ENCODE peak calls at places on chromosome 19, in six cellular contexts. V, R, E, I, B and L are unnamed samples.

GRCh38 chr19:44050740-44051653 is 839 bp upstream of the ZNF223 start:
- DNase-seq in V (no peak), R (peak), E (no peak), I (no peak), B (peak), L (no peak)

GRCh38 chr19:19043881-19044280 is 10.5 kb downstream of the ARMC6 start:
- DNase-seq in V (no peak), R (no peak), E (no peak), I (no peak), B (no peak), L (no peak)

GRCh38 chr19:38974599-38975213 is 836 bp downstream of the FBXO17 start:
- DNase-seq in V (no peak), R (no peak), E (no peak), I (no peak), B (no peak), L (no peak)

GRCh38 chr19:37933965-37934364 is 27.0 kb downstream of the SIPA1L3 start:
- DNase-seq in V (no peak), R (no peak), E (peak), I (peak), B (peak), L (no peak)

GRCh38 chr19:4058696-4059492 is 7.8 kb downstream of the ZBTB7A start:
- DNase-seq in V (no peak), R (no peak), E (no peak), I (no peak), B (no peak), L (no peak)

GRCh38 chr19:2171349-2172145 is 7.8 kb downstream of the DOT1L start:
- DNase-seq in V (no peak), R (peak), E (peak), I (no peak), B (no peak), L (no peak)

GRCh38 chr19:32555786-32556185 is 25.2 kb upstream of the PDCD5 start:
- DNase-seq in V (no peak), R (no peak), E (no peak), I (no peak), B (no peak), L (no peak)

GRCh38 chr19:1264801-1265610 is 4.1 kb upstream of the CIRBP start:
- DNase-seq in V (no peak), R (no peak), E (peak), I (peak), B (peak), L (peak)

GRCh38 chr19:12660980-12661379 is 5.6 kb downstream of the MAN2B1 start:
- DNase-seq in V (no peak), R (no peak), E (no peak), I (no peak), B (no peak), L (no peak)

GRCh38 chr19:6947745-6948144 is 60.4 kb downstream of the ADGRE1 start:
- DNase-seq in V (peak), R (peak), E (no peak), I (no peak), B (peak), L (peak)

GRCh38 chr19:46546194-46546896 is 50.7 kb upstream of the PNMA8B start:
- DNase-seq in V (no peak), R (no peak), E (peak), I (peak), B (peak), L (peak)

GRCh38 chr19:58279042-58279924 is 528 bp downstream of the ZNF8 start:
- DNase-seq in V (peak), R (peak), E (peak), I (peak), B (peak), L (peak)

GRCh38 chr19:10009269-10009665 is 1.0 kb downstream of the COL5A3 start:
- DNase-seq in V (no peak), R (peak), E (peak), I (peak), B (peak), L (peak)

GRCh38 chr19:10568444-10568825 is 344 bp downstream of the CDKN2D start:
- DNase-seq in V (no peak), R (peak), E (peak), I (no peak), B (peak), L (peak)

GRCh38 chr19:3857449-3858003 is 11.3 kb downstream of the ZFR2 start:
- DNase-seq in V (no peak), R (no peak), E (no peak), I (no peak), B (no peak), L (no peak)

GRCh38 chr19:48964205-48965032 is 690 bp upstream of the FTL start:
- DNase-seq in V (no peak), R (peak), E (no peak), I (no peak), B (peak), L (peak)

GRCh38 chr19:3135961-3136683 is at the start of gene GNA15:
- DNase-seq in V (no peak), R (peak), E (no peak), I (no peak), B (no peak), L (no peak)

GRCh38 chr19:18477042-18477760 is 39.3 kb upstream of the ISYNA1 start:
- DNase-seq in V (no peak), R (no peak), E (no peak), I (no peak), B (no peak), L (no peak)

GRCh38 chr19:40603071-40603718 is 2.0 kb downstream of the LTBP4 start:
- DNase-seq in V (no peak), R (no peak), E (no peak), I (no peak), B (no peak), L (peak)

GRCh38 chr19:17932485-17933338 is at the start of gene CCDC124:
- DNase-seq in V (peak), R (peak), E (peak), I (peak), B (peak), L (peak)

GRCh38 chr19:31674503-31675186 is 325.4 kb upstream of the TSHZ3 start:
- DNase-seq in V (no peak), R (no peak), E (no peak), I (no peak), B (no peak), L (no peak)

GRCh38 chr19:36040495-36040894 is 7.8 kb upstream of the CLIP3 start:
- DNase-seq in V (no peak), R (no peak), E (no peak), I (no peak), B (no peak), L (no peak)

GRCh38 chr19:10701955-10702307 is 692 bp downstream of the QTRT1 start:
- DNase-seq in V (no peak), R (peak), E (no peak), I (peak), B (no peak), L (no peak)

GRCh38 chr19:17448190-17448967 is at the start of gene TMEM221:
- DNase-seq in V (no peak), R (peak), E (peak), I (peak), B (no peak), L (peak)

GRCh38 chr19:35905178-35905727 is 2.8 kb downstream of the TYROBP start:
- DNase-seq in V (no peak), R (no peak), E (no peak), I (no peak), B (peak), L (peak)

GRCh38 chr19:58569943-58570670 is 3.0 kb downstream of the MZF1 start:
- DNase-seq in V (no peak), R (peak), E (peak), I (no peak), B (no peak), L (no peak)